ENCODE peak calls at places on chromosomes 6 and 20, in eight cellular contexts. S is spleen, M is HCT116, I is uterus, K is endothelial cell of umbilical vein, V is upper lobe of left lung, P is A549, Y is gastrocnemius medialis. A is an unnamed sample.

GRCh38 chr20:20139403-20139802 is 87.1 kb downstream of the CFAP61 start:
- DNase-seq in S (no peak), M (no peak), I (no peak), K (no peak), V (no peak), P (no peak), Y (no peak), A (no peak)

GRCh38 chr6:109747216-109747615 is 56.1 kb downstream of the FIG4 start:
- DNase-seq in S (no peak), M (no peak), I (no peak), K (no peak), V (no peak), P (no peak), Y (no peak), A (no peak)

GRCh38 chr6:154508573-154509375 is 1.7 kb downstream of the CNKSR3 start:
- DNase-seq in S (no peak), M (no peak), I (no peak), K (peak), V (no peak), P (no peak), Y (no peak), A (no peak)

GRCh38 chr6:151027936-151028838 is 162.7 kb downstream of the MTHFD1L start:
- DNase-seq in S (no peak), M (no peak), I (no peak), K (no peak), V (no peak), P (no peak), Y (no peak), A (no peak)

GRCh38 chr20:45735552-45735951 is 13.4 kb downstream of the SPINT4 start:
- DNase-seq in S (no peak), M (no peak), I (no peak), K (no peak), V (no peak), P (no peak), Y (no peak), A (no peak)

GRCh38 chr6:153814136-153814535 is 224.9 kb upstream of the OPRM1 start:
- DNase-seq in S (no peak), M (no peak), I (no peak), K (no peak), V (no peak), P (no peak), Y (no peak), A (no peak)

GRCh38 chr6:61809004-61809595 is 476.9 kb downstream of the KHDRBS2 start:
- DNase-seq in S (no peak), M (no peak), I (no peak), K (no peak), V (no peak), P (peak), Y (no peak), A (no peak)

GRCh38 chr6:98871057-98871456 is 36.7 kb downstream of the POU3F2 start:
- DNase-seq in S (no peak), M (no peak), I (no peak), K (peak), V (no peak), P (no peak), Y (no peak), A (no peak)

GRCh38 chr6:24405262-24405661 is 2.5 kb downstream of the MRS2 start:
- DNase-seq in S (no peak), M (no peak), I (no peak), K (no peak), V (no peak), P (no peak), Y (no peak), A (no peak)

GRCh38 chr6:36964349-36964748 is 9.8 kb downstream of the PI16 start:
- DNase-seq in S (peak), M (no peak), I (no peak), K (no peak), V (no peak), P (no peak), Y (no peak), A (no peak)

GRCh38 chr6:123551939-123552707 is 84.6 kb downstream of the TRDN start:
- DNase-seq in S (no peak), M (no peak), I (no peak), K (peak), V (no peak), P (no peak), Y (no peak), A (no peak)

GRCh38 chr6:3751730-3752537 is 421 bp upstream of the PXDC1 start:
- DNase-seq in S (peak), M (peak), I (peak), K (peak), V (peak), P (peak), Y (peak), A (peak)

GRCh38 chr6:143058987-143059386 is 1.7 kb upstream of the AIG1 start:
- DNase-seq in S (no peak), M (no peak), I (no peak), K (no peak), V (no peak), P (no peak), Y (no peak), A (no peak)

GRCh38 chr20:49630396-49630951 is 62.5 kb upstream of the PTGIS start:
- DNase-seq in S (no peak), M (no peak), I (no peak), K (no peak), V (no peak), P (no peak), Y (no peak), A (no peak)

GRCh38 chr6:159061146-159061545 is 16.4 kb upstream of the TAGAP start:
- DNase-seq in S (no peak), M (no peak), I (no peak), K (no peak), V (no peak), P (no peak), Y (no peak), A (no peak)

GRCh38 chr6:145836170-145836569 is 21.6 kb upstream of the FBXO30 start:
- DNase-seq in S (no peak), M (no peak), I (no peak), K (no peak), V (no peak), P (no peak), Y (peak), A (no peak)

GRCh38 chr6:1324926-1325325 is 13.0 kb downstream of the FOXQ1 start:
- DNase-seq in S (no peak), M (no peak), I (no peak), K (no peak), V (no peak), P (no peak), Y (no peak), A (no peak)

GRCh38 chr6:53651149-53651763 is 14.3 kb downstream of the KLHL31 start:
- DNase-seq in S (no peak), M (peak), I (peak), K (peak), V (no peak), P (peak), Y (no peak), A (peak)

GRCh38 chr6:143902827-143903226 is 38.6 kb downstream of the ZC2HC1B start:
- DNase-seq in S (no peak), M (no peak), I (no peak), K (no peak), V (no peak), P (no peak), Y (no peak), A (no peak)

GRCh38 chr6:156421933-156422332 is 355.2 kb upstream of the ARID1B start:
- DNase-seq in S (no peak), M (no peak), I (no peak), K (no peak), V (no peak), P (no peak), Y (no peak), A (no peak)

GRCh38 chr20:59560588-59561227 is 43.6 kb upstream of the PHACTR3 start:
- DNase-seq in S (no peak), M (peak), I (no peak), K (no peak), V (no peak), P (peak), Y (no peak), A (no peak)

GRCh38 chr6:109454483-109455160 is 950 bp downstream of the MICAL1 start:
- DNase-seq in S (peak), M (no peak), I (no peak), K (no peak), V (peak), P (no peak), Y (no peak), A (peak)

GRCh38 chr6:136784910-136785746 is 7.1 kb downstream of the MAP3K5 start:
- DNase-seq in S (peak), M (no peak), I (no peak), K (peak), V (no peak), P (no peak), Y (peak), A (peak)

GRCh38 chr6:31083742-31084354 is 28.5 kb downstream of the C6orf15 start:
- DNase-seq in S (no peak), M (peak), I (no peak), K (peak), V (no peak), P (no peak), Y (no peak), A (peak)

GRCh38 chr6:109073344-109074235 is 21.1 kb downstream of the SESN1 start:
- DNase-seq in S (no peak), M (peak), I (peak), K (peak), V (no peak), P (peak), Y (peak), A (no peak)

GRCh38 chr6:34985236-34985635 is 96.2 kb downstream of the ANKS1A start:
- DNase-seq in S (no peak), M (no peak), I (no peak), K (no peak), V (no peak), P (no peak), Y (no peak), A (no peak)

GRCh38 chr6:45951771-45952529 is 63.7 kb downstream of the CLIC5 start:
- DNase-seq in S (no peak), M (no peak), I (no peak), K (no peak), V (no peak), P (no peak), Y (no peak), A (no peak)

GRCh38 chr20:8154636-8155035 is 22.6 kb downstream of the PLCB1 start:
- DNase-seq in S (no peak), M (no peak), I (no peak), K (no peak), V (no peak), P (no peak), Y (no peak), A (no peak)

GRCh38 chr20:32907886-32908285 is 49.2 kb downstream of the EFCAB8 start:
- DNase-seq in S (peak), M (no peak), I (no peak), K (no peak), V (peak), P (no peak), Y (no peak), A (no peak)

GRCh38 chr6:136592930-136593673 is 42.9 kb upstream of the MAP7 start:
- DNase-seq in S (no peak), M (no peak), I (no peak), K (peak), V (no peak), P (no peak), Y (no peak), A (no peak)

GRCh38 chr6:17589402-17590116 is 10.5 kb upstream of the FAM8A1 start:
- DNase-seq in S (no peak), M (peak), I (no peak), K (peak), V (no peak), P (peak), Y (no peak), A (peak)

GRCh38 chr20:4869290-4870193 is 131.8 kb downstream of the SLC23A2 start:
- DNase-seq in S (no peak), M (no peak), I (no peak), K (no peak), V (peak), P (peak), Y (no peak), A (no peak)

GRCh38 chr20:24547967-24548366 is 78.5 kb downstream of the SYNDIG1 start:
- DNase-seq in S (no peak), M (no peak), I (no peak), K (no peak), V (no peak), P (no peak), Y (no peak), A (no peak)

GRCh38 chr20:57619053-57619831 is 984 bp downstream of the ZBP1 start:
- DNase-seq in S (peak), M (no peak), I (no peak), K (no peak), V (peak), P (no peak), Y (peak), A (no peak)

GRCh38 chr6:43921039-43921438 is 151.0 kb downstream of the VEGFA start:
- DNase-seq in S (peak), M (no peak), I (no peak), K (no peak), V (no peak), P (no peak), Y (no peak), A (no peak)

GRCh38 chr6:157260735-157261134 is 62.6 kb downstream of the TMEM242 start:
- DNase-seq in S (peak), M (no peak), I (no peak), K (no peak), V (no peak), P (no peak), Y (no peak), A (peak)

DNA sequence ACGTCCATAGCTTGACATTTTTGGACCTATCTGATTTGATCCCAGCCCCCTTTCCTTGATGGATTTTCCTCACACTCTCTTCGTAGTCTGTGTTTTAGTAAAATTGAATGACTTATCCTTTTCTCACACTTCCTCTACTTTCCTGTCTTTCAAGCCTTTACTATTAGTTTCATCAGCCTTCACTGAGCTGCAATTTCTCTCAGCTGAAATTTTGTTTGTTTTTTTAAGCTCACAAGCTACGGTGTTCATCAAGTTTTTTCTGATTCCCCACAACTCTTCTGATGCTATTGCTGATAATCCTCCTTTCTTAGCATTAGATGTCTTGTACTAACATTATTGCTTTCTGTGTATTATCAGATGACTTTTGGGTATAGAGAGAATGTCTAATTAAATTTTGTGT is 263.7 kb downstream of the TBX18 start:
- DNase-seq in S (no peak), M (no peak), I (no peak), K (no peak), V (no peak), P (no peak), Y (no peak), A (no peak)
- TF ChIP-seq POLR2A in S (no peak), M (no peak), I (no peak), K (no peak), V (no peak), P (no peak), Y (no peak), A (no peak)

GRCh38 chr6:9405825-9406224 is 970.5 kb upstream of the SLC35B3 start:
- DNase-seq in S (no peak), M (no peak), I (no peak), K (peak), V (no peak), P (no peak), Y (no peak), A (no peak)

GRCh38 chr6:9412951-9413559 is 977.7 kb upstream of the SLC35B3 start:
- DNase-seq in S (no peak), M (peak), I (no peak), K (no peak), V (no peak), P (no peak), Y (no peak), A (no peak)

GRCh38 chr6:9405369-9405768 is 970.0 kb upstream of the SLC35B3 start:
- DNase-seq in S (no peak), M (peak), I (no peak), K (no peak), V (no peak), P (peak), Y (no peak), A (no peak)

GRCh38 chr6:9408718-9409117 is 973.4 kb upstream of the SLC35B3 start:
- DNase-seq in S (no peak), M (no peak), I (no peak), K (no peak), V (no peak), P (no peak), Y (no peak), A (no peak)

DNA sequence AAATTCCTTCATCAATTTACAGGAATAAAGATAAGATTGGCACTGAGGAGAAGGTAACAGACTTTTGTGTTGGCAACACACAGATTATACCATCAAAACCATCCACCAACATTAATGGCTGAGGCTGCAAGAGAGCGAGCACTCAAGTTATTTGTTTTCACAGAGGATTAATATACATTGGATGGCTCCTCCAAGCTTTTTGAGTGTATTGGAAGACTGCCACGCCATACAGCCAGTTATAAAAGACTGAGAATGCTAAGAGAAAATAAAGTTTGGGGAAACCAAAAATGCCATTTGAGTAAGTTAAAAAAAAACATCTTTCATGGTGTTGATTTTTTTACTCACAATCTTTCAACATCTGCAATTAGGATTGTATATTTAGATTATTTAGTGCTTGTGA is 973.8 kb upstream of the SLC35B3 start:
- DNase-seq in S (no peak), M (no peak), I (no peak), K (no peak), V (no peak), P (no peak), Y (no peak), A (no peak)
- H3K27ac ChIP-seq in S (no peak), M (no peak), I (no peak), K (no peak), V (no peak), P (no peak), Y (no peak), A (no peak)

GRCh38 chr6:125781307-125781868 is 9.4 kb upstream of the NCOA7 start:
- DNase-seq in S (peak), M (no peak), I (peak), K (no peak), V (no peak), P (no peak), Y (peak), A (no peak)

GRCh38 chr6:125784365-125784764 is 6.4 kb upstream of the NCOA7 start:
- DNase-seq in S (no peak), M (no peak), I (no peak), K (no peak), V (no peak), P (no peak), Y (no peak), A (no peak)

GRCh38 chr6:125779924-125780539 is 10.7 kb upstream of the NCOA7 start:
- DNase-seq in S (peak), M (peak), I (peak), K (peak), V (peak), P (peak), Y (peak), A (peak)

GRCh38 chr6:125780540-125781306 is 10.0 kb upstream of the NCOA7 start:
- DNase-seq in S (peak), M (peak), I (peak), K (peak), V (peak), P (peak), Y (peak), A (peak)
- TF ChIP-seq POLR2A in S (peak), M (peak), I (peak), K (peak), V (peak), P (peak), Y (peak), A (peak)

DNA sequence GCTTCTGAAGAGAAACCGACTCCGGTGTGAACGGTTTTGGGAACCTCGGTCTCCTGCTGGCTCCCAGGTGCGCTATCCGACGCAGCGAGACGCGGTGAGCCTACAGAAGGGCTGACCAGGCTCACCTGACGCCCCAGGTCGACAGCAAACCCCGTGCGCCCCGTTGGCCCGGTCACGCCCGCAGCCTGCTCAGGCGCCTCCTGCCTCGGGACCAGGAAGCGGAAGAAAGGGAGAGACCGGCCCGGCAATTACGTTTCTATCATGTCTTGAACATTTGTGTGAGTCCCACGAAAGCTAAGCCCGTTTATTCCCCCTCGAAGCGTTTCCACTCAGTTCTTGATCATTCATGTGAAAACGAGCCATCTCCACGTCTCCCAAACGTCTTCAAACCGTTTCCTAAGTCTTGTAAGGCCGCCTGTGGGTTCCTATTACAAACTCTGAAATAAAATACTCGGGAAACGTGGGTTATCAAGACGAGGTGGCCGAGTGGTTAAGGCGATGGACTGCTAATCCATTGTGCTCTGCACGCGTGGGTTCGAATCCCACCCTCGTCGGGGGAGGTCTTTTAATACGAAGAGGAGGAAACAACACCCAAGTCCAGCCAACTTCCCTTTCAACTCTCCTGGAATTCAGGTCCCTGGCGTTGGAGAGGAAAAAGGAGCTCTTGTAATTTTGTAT is 150.5 kb upstream of the PRSS16 start:
- DNase-seq in S (no peak), M (peak), I (no peak), K (peak), V (peak), P (peak), Y (no peak), A (peak)
- H3K27ac ChIP-seq in S (no peak), M (peak), I (no peak), K (no peak), V (no peak), P (peak), Y (no peak), A (no peak)

GRCh38 chr6:41477572-41477971 is 68.6 kb upstream of the FOXP4 start:
- DNase-seq in S (no peak), M (no peak), I (no peak), K (no peak), V (no peak), P (no peak), Y (no peak), A (no peak)

GRCh38 chr6:41474213-41474933 is 71.8 kb upstream of the FOXP4 start:
- DNase-seq in S (no peak), M (no peak), I (no peak), K (no peak), V (no peak), P (no peak), Y (no peak), A (no peak)

GRCh38 chr6:41475164-41475563 is 71.0 kb upstream of the FOXP4 start:
- DNase-seq in S (no peak), M (no peak), I (no peak), K (no peak), V (no peak), P (no peak), Y (no peak), A (no peak)

GRCh38 chr6:41475737-41476357 is 70.3 kb upstream of the FOXP4 start:
- DNase-seq in S (no peak), M (no peak), I (no peak), K (no peak), V (no peak), P (no peak), Y (no peak), A (no peak)

GRCh38 chr6:41476407-41476806 is 69.8 kb upstream of the FOXP4 start:
- DNase-seq in S (no peak), M (no peak), I (no peak), K (no peak), V (no peak), P (no peak), Y (no peak), A (no peak)
- TF ChIP-seq POLR2A in S (no peak), M (no peak), I (no peak), K (no peak), V (no peak), P (no peak), Y (no peak), A (no peak)

DNA sequence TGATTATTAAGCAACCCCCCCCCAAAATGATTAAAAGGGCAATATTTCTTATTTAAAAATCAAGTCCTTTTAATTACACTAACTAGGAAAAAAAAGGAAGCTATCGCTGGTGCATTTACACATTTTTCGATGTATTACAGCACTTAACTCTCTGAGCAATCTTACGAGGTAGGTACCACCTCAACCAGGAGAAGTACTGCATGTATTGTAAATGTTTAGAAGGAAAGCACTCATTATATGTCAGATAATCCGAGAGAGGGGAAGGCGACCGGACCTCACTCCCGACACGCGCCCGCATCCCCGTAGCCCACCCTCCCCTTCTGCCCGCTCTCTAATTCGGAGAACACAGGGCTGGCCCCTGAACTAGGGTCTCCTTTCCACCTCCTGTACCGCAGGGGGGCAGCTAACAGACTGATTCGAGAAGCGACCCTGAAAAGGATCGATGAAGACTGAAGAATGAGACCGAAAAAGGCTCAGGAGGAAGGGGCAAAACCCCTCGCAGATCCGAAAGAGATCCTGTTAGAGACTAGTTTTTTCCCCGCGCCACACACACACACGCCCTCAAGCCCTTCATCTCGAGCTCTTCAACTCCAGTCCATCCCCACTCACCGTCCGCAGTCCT is 337 bp downstream of the ESF1 start:
- DNase-seq in S (peak), M (no peak), I (no peak), K (no peak), V (peak), P (peak), Y (no peak), A (no peak)
- H3K27ac ChIP-seq in S (peak), M (peak), I (peak), K (peak), V (peak), P (peak), Y (peak), A (peak)